ENCODE peak calls at places on chromosomes 13 and 19, in six cellular contexts. U, M, T, N, O and L are unnamed samples.

GRCh38 chr19:30371960-30372824 is at the start of gene ZNF536:
- DNase-seq in U (no peak), M (no peak), T (no peak), N (no peak), O (no peak), L (no peak)

GRCh38 chr13:65855276-65855675 is 1374.9 kb downstream of the PCDH9 start:
- DNase-seq in U (no peak), M (peak), T (no peak), N (no peak), O (no peak), L (no peak)

GRCh38 chr19:55231391-55232283 is 3.1 kb upstream of the TMEM86B start:
- DNase-seq in U (no peak), M (no peak), T (no peak), N (no peak), O (peak), L (no peak)

GRCh38 chr13:36918246-36919060 is 1.6 kb downstream of the SMAD9 start:
- DNase-seq in U (no peak), M (peak), T (no peak), N (peak), O (no peak), L (no peak)

GRCh38 chr13:113628291-113629270 is 29.4 kb downstream of the ATP4B start:
- DNase-seq in U (no peak), M (no peak), T (peak), N (no peak), O (peak), L (no peak)

GRCh38 chr13:80070024-80070703 is 270.8 kb downstream of the SPRY2 start:
- DNase-seq in U (no peak), M (no peak), T (no peak), N (peak), O (no peak), L (no peak)

GRCh38 chr13:73870970-73871935 is 263.0 kb downstream of the KLF12 start:
- DNase-seq in U (no peak), M (peak), T (no peak), N (peak), O (no peak), L (no peak)

GRCh38 chr19:53157601-53158000 is 1.3 kb downstream of the ZNF347 start:
- DNase-seq in U (no peak), M (peak), T (no peak), N (peak), O (no peak), L (no peak)

GRCh38 chr13:40191186-40191980 is 475.1 kb downstream of the FOXO1 start:
- DNase-seq in U (no peak), M (peak), T (no peak), N (no peak), O (no peak), L (no peak)

GRCh38 chr13:76758738-76759137 is 127.5 kb downstream of the KCTD12 start:
- DNase-seq in U (no peak), M (no peak), T (no peak), N (no peak), O (no peak), L (no peak)

GRCh38 chr13:37136187-37136586 is 30.7 kb upstream of the CSNK1A1L start:
- DNase-seq in U (no peak), M (no peak), T (no peak), N (no peak), O (no peak), L (no peak)

GRCh38 chr19:53308339-53308811 is 25.2 kb upstream of the ZNF845 start:
- DNase-seq in U (no peak), M (peak), T (no peak), N (peak), O (no peak), L (no peak)

GRCh38 chr19:44304659-44305193 is at the start of gene ZNF235:
- DNase-seq in U (peak), M (peak), T (peak), N (peak), O (peak), L (peak)

GRCh38 chr19:51311388-51312257 is at the start of gene IGLON5:
- DNase-seq in U (no peak), M (no peak), T (no peak), N (peak), O (no peak), L (no peak)

GRCh38 chr19:41353466-41354342 is at the start of gene TGFB1:
- DNase-seq in U (peak), M (peak), T (peak), N (peak), O (peak), L (peak)

GRCh38 chr13:23941216-23941615 is 43.9 kb upstream of the C1QTNF9B start:
- DNase-seq in U (no peak), M (no peak), T (no peak), N (no peak), O (no peak), L (no peak)

GRCh38 chr13:26758496-26759155 is 2.0 kb downstream of the GPR12 start:
- DNase-seq in U (no peak), M (no peak), T (no peak), N (no peak), O (no peak), L (no peak)

GRCh38 chr13:26760835-26761582 is 423 bp upstream of the GPR12 start:
- DNase-seq in U (no peak), M (no peak), T (no peak), N (peak), O (no peak), L (no peak)

GRCh38 chr13:26759907-26760834 is at the start of gene GPR12:
- DNase-seq in U (no peak), M (peak), T (no peak), N (peak), O (no peak), L (no peak)

GRCh38 chr13:26759156-26759906 is 1.3 kb downstream of the GPR12 start:
- DNase-seq in U (no peak), M (no peak), T (no peak), N (peak), O (no peak), L (no peak)
- H3K4me3 ChIP-seq in U (peak), M (no peak), T (peak), N (peak), O (peak), L (no peak)

GRCh38 chr13:26011996-26012688 is 39.7 kb downstream of the SHISA2 start:
- DNase-seq in U (no peak), M (peak), T (no peak), N (peak), O (no peak), L (no peak)
- H3K4me3 ChIP-seq in U (peak), M (no peak), T (peak), N (peak), O (peak), L (no peak)

GRCh38 chr19:39679791-39680168 is 24.1 kb downstream of the LGALS16 start:
- DNase-seq in U (no peak), M (no peak), T (no peak), N (no peak), O (no peak), L (peak)
- H3K4me3 ChIP-seq in U (peak), M (no peak), T (no peak), N (no peak), O (no peak), L (peak)

GRCh38 chr19:17871032-17871877 is 490 bp upstream of the SLC5A5 start:
- DNase-seq in U (no peak), M (no peak), T (no peak), N (no peak), O (no peak), L (no peak)
- H3K4me3 ChIP-seq in U (no peak), M (no peak), T (no peak), N (peak), O (no peak), L (no peak)